ENCODE peak calls at places on chromosomes 16 and 17, in nine cellular contexts. Q is psoas muscle; I is omental fat pad; K is mucosa of gallbladder; V is non-pigmented ciliary epithelial cell; A is HFFc6; U is activated CD4-positive, alpha-beta T cell treated with anti-CD3 and anti-CD28 coated beads, Interleukin-2, amount 50 U/mL, for 1 hour; Z is keratinocyte; C is dorsolateral prefrontal cortex. G is an unnamed sample.

GRCh38 chr17:67819722-67820121 is 5.6 kb upstream of the BPTF start:
- DNase-seq in Q (no peak), I (no peak), K (no peak), V (no peak), A (no peak), U (no peak), Z (no peak), C (no peak), G (no peak)

GRCh38 chr16:65121870-65122723 is at the start of gene CDH11:
- DNase-seq in Q (peak; percentile 56), I (no peak), K (peak; percentile 44), V (no peak), A (peak; percentile 81), U (no peak), Z (no peak), C (peak; percentile 36), G (peak; percentile 52)

GRCh38 chr16:80938035-80938927 is 68.4 kb downstream of the CMC2 start:
- DNase-seq in Q (peak; percentile 56), I (no peak), K (peak; percentile 27), V (peak; percentile 95), A (peak; percentile 98), U (no peak), Z (peak; percentile 65), C (no peak), G (peak; percentile 99)

GRCh38 chr17:66165537-66166123 is 26.3 kb downstream of the CEP112 start:
- DNase-seq in Q (no peak), I (no peak), K (peak; percentile 14), V (peak; percentile 34), A (peak; percentile 66), U (no peak), Z (no peak), C (no peak), G (peak; percentile 20)

GRCh38 chr16:56202036-56202435 is 10.7 kb downstream of the GNAO1 start:
- DNase-seq in Q (no peak), I (no peak), K (no peak), V (no peak), A (no peak), U (no peak), Z (no peak), C (no peak), G (no peak)

GRCh38 chr17:60161598-60162330 is 12.0 kb downstream of the CA4 start:
- DNase-seq in Q (no peak), I (no peak), K (no peak), V (no peak), A (no peak), U (no peak), Z (no peak), C (no peak), G (no peak)

GRCh38 chr16:69443809-69444611 is 19.6 kb downstream of the CYB5B start:
- DNase-seq in Q (no peak), I (no peak), K (peak; percentile 26), V (no peak), A (peak; percentile 39), U (peak; percentile 23), Z (no peak), C (no peak), G (no peak)

GRCh38 chr17:81309140-81309858 is 14.2 kb upstream of the SLC38A10 start:
- DNase-seq in Q (peak; percentile 96), I (peak; percentile 74), K (peak; percentile 86), V (no peak), A (peak; percentile 71), U (peak; percentile 21), Z (no peak), C (peak; percentile 45), G (no peak)

GRCh38 chr16:85528528-85529387 is 84.4 kb upstream of the GSE1 start:
- DNase-seq in Q (no peak), I (no peak), K (no peak), V (no peak), A (no peak), U (peak; percentile 22), Z (no peak), C (no peak), G (no peak)

GRCh38 chr16:48911700-48912099 is 301.7 kb upstream of the N4BP1 start:
- DNase-seq in Q (no peak), I (no peak), K (no peak), V (no peak), A (no peak), U (no peak), Z (no peak), C (no peak), G (no peak)

GRCh38 chr17:46117850-46118696 is 75.2 kb downstream of the KANSL1 start:
- DNase-seq in Q (no peak), I (no peak), K (no peak), V (no peak), A (no peak), U (no peak), Z (no peak), C (no peak), G (no peak)

G was measured in skeletal muscle cell.